ENCODE peak calls at places on chromosome 7, in four cellular contexts. R is left ventricle myocardium inferior; W is frontal cortex; Y is activated CD8-positive, alpha-beta memory T cell treated with anti-CD3 and anti-CD28 coated beads for 24 hours. A is an unnamed sample.

GRCh38 chr7:129341838-129342806 is 92.1 kb upstream of the STRIP2 start:
- DNase-seq in W (no peak), R (no peak), Y (no peak), A (no peak)

GRCh38 chr7:69814421-69814962 is 216.2 kb downstream of the AUTS2 start:
- DNase-seq in Y (no peak), W (peak; percentile 50), R (peak; percentile 45), A (no peak)

GRCh38 chr7:78489851-78490250 is 691.3 kb downstream of the PHTF2 start:
- DNase-seq in W (no peak), R (no peak), Y (no peak), A (no peak)

GRCh38 chr7:99372275-99373085 is 2.0 kb upstream of the ARPC1B start:
- DNase-seq in W (no peak), R (no peak), Y (no peak), A (no peak)

GRCh38 chr7:43650457-43651052 is 67.6 kb downstream of the STK17A start:
- DNase-seq in W (no peak), R (no peak), Y (no peak), A (no peak)

GRCh38 chr7:133754718-133755117 is 372.4 kb upstream of the LRGUK start:
- DNase-seq in Y (no peak), W (no peak), R (no peak), A (no peak)

GRCh38 chr7:19016140-19016539 is 101.3 kb downstream of the TWIST1 start:
- DNase-seq in Y (no peak), W (no peak), R (no peak), A (no peak)

GRCh38 chr7:122289426-122289825 is 15.1 kb downstream of the FEZF1 start:
- DNase-seq in W (no peak), Y (no peak), R (no peak), A (no peak)

GRCh38 chr7:130758429-130759056 is 24.5 kb upstream of the KLF14 start:
- DNase-seq in Y (no peak), W (peak; percentile 25), R (no peak), A (no peak)

GRCh38 chr7:111098011-111098925 is 7.3 kb downstream of the LRRN3 start:
- DNase-seq in R (peak; percentile 17), Y (no peak), W (no peak), A (no peak)

GRCh38 chr7:83060218-83060617 is 102.5 kb downstream of the PCLO start:
- DNase-seq in W (no peak), Y (no peak), R (peak; percentile 13), A (no peak)

GRCh38 chr7:101299511-101300464 is 21.8 kb downstream of the IFT22 start:
- DNase-seq in W (no peak), R (no peak), Y (no peak), A (no peak)

GRCh38 chr7:31858051-31858450 is 171.0 kb downstream of the PPP1R17 start:
- DNase-seq in Y (no peak), R (no peak), W (no peak), A (no peak)

GRCh38 chr7:31957090-31957720 is 113.0 kb downstream of the PDE1C start:
- DNase-seq in W (no peak), R (no peak), Y (no peak), A (no peak)

GRCh38 chr7:900331-901040 is 24.1 kb downstream of the GET4 start:
- DNase-seq in Y (no peak), R (no peak), W (no peak), A (no peak)

GRCh38 chr7:95046494-95047240 is 139.3 kb downstream of the PPP1R9A start:
- DNase-seq in Y (no peak), W (no peak), R (no peak), A (no peak)

GRCh38 chr7:10346032-10346431 is 627.6 kb upstream of the PHF14 start:
- DNase-seq in Y (no peak), W (no peak), R (no peak), A (no peak)

GRCh38 chr7:114789942-114790341 is 132.0 kb upstream of the MDFIC start:
- DNase-seq in W (no peak), R (no peak), Y (no peak), A (no peak)

GRCh38 chr7:148110097-148110868 is 480.3 kb upstream of the C7orf33 start:
- DNase-seq in R (no peak), Y (no peak), W (no peak), A (no peak)

GRCh38 chr7:152706465-152706864 is 30.5 kb upstream of the XRCC2 start:
- DNase-seq in W (no peak), R (no peak), Y (no peak), A (no peak)

GRCh38 chr7:66140924-66141323 is 26.3 kb downstream of the CRCP start:
- DNase-seq in Y (no peak), W (peak; percentile 55), R (peak; percentile 52), A (no peak)

GRCh38 chr7:50956522-50957155 is 173.9 kb upstream of the GRB10 start:
- DNase-seq in Y (no peak), R (no peak), W (no peak), A (no peak)